ENCODE peak calls at places on chromosome 13, in ten cellular contexts. V, C, E, U, I, Q, Y, J, P and G are unnamed samples.

GRCh38 chr13:64697226-64697625 is 2532.9 kb downstream of the PCDH9 start:
- DNase-seq in V (no peak), C (no peak), E (no peak), U (no peak), I (no peak), Q (no peak), Y (no peak), J (no peak), P (no peak), G (no peak)

GRCh38 chr13:63408227-63409202 is 1992.9 kb upstream of the PCDH20 start:
- DNase-seq in V (no peak), C (no peak), E (no peak), U (no peak), I (peak; percentile 40), Q (no peak), Y (no peak), J (no peak), P (no peak), G (no peak)

GRCh38 chr13:59728896-59729545 is 434.7 kb downstream of the DIAPH3 start:
- DNase-seq in V (no peak), C (no peak), E (no peak), U (no peak), I (no peak), Q (no peak), Y (no peak), J (no peak), P (no peak), G (no peak)

GRCh38 chr13:32390048-32390447 is 37.9 kb downstream of the N4BP2L1 start:
- DNase-seq in V (no peak), C (no peak), E (no peak), U (no peak), I (no peak), Q (no peak), Y (no peak), J (no peak), P (no peak), G (no peak)

GRCh38 chr13:44013666-44014291 is 134.1 kb downstream of the LACC1 start:
- DNase-seq in V (no peak), C (no peak), E (no peak), U (no peak), I (no peak), Q (peak; percentile 59), Y (no peak), J (no peak), P (no peak), G (no peak)

GRCh38 chr13:48161530-48162179 is 66.8 kb upstream of the MED4 start:
- DNase-seq in V (no peak), C (no peak), E (no peak), U (no peak), I (no peak), Q (no peak), Y (no peak), J (peak; percentile 52), P (no peak), G (no peak)

GRCh38 chr13:51502206-51502651 is 49.4 kb upstream of the INTS6 start:
- DNase-seq in V (no peak), C (no peak), E (peak; percentile 53), U (no peak), I (no peak), Q (no peak), Y (peak; percentile 17), J (no peak), P (peak; percentile 39), G (no peak)

GRCh38 chr13:28204043-28204442 is 65.7 kb downstream of the PAN3 start:
- DNase-seq in V (no peak), C (no peak), E (no peak), U (no peak), I (no peak), Q (no peak), Y (no peak), J (no peak), P (peak; percentile 2), G (peak; percentile 8)

GRCh38 chr13:34469212-34469983 is 472.7 kb upstream of the NBEA start:
- DNase-seq in V (no peak), C (no peak), E (no peak), U (no peak), I (peak; percentile 75), Q (no peak), Y (no peak), J (peak; percentile 21), P (no peak), G (no peak)

GRCh38 chr13:65724261-65724660 is 1505.9 kb downstream of the PCDH9 start:
- DNase-seq in V (peak; percentile 33), C (no peak), E (no peak), U (no peak), I (no peak), Q (peak; percentile 1), Y (no peak), J (no peak), P (no peak), G (no peak)